ENCODE peak calls at places on chromosomes 11 and 22, in eight cellular contexts. F, B, N, X, E, M, V and K are unnamed samples.

GRCh38 chr22:40428796-40429195 is 58.4 kb downstream of the SGSM3 start:
- DNase-seq in E (no peak), M (no peak), X (no peak), V (no peak), B (no peak), N (no peak), F (no peak), K (no peak)

GRCh38 chr11:116738975-116739374 is 33.8 kb downstream of the BUD13 start:
- DNase-seq in F (no peak), B (no peak), X (no peak), M (no peak), E (no peak), N (no peak), V (no peak), K (no peak)

GRCh38 chr22:49241174-49241851 is 586.4 kb downstream of the BRD1 start:
- DNase-seq in X (no peak), E (no peak), M (no peak), B (no peak), F (no peak), N (no peak), V (no peak), K (peak)

GRCh38 chr11:120130991-120131760 is 6.7 kb downstream of the TRIM29 start:
- DNase-seq in X (no peak), B (no peak), V (no peak), M (no peak), N (no peak), E (no peak), F (no peak), K (no peak)

GRCh38 chr11:119318240-119319135 is 1.6 kb upstream of the MCAM start:
- DNase-seq in M (no peak), B (no peak), X (peak), N (peak), E (peak), V (peak), F (no peak), K (no peak)

GRCh38 chr11:125262194-125262824 is 97.8 kb downstream of the PKNOX2 start:
- DNase-seq in F (no peak), B (no peak), V (no peak), N (peak), X (no peak), E (no peak), M (no peak), K (no peak)

GRCh38 chr11:61603667-61604066 is 22.8 kb upstream of the SYT7 start:
- DNase-seq in E (no peak), X (no peak), F (no peak), M (no peak), V (no peak), B (no peak), N (no peak), K (no peak)

GRCh38 chr11:77148963-77149715 is 21.1 kb downstream of the MYO7A start:
- DNase-seq in F (no peak), B (no peak), E (no peak), N (no peak), M (no peak), V (no peak), X (no peak), K (no peak)

GRCh38 chr11:115408036-115408911 is 95.9 kb downstream of the CADM1 start:
- DNase-seq in V (no peak), X (no peak), F (no peak), M (no peak), N (no peak), E (no peak), B (peak), K (no peak)

GRCh38 chr22:20494978-20495860 is at the start of gene KLHL22:
- DNase-seq in N (peak), X (peak), M (peak), V (peak), F (no peak), B (no peak), E (no peak), K (peak)

GRCh38 chr11:34302046-34302921 is 55.5 kb downstream of the ABTB2 start:
- DNase-seq in F (peak), X (peak), V (peak), E (no peak), N (no peak), B (no peak), M (no peak), K (no peak)

GRCh38 chr22:32079110-32080089 is 36.3 kb downstream of the SLC5A1 start:
- DNase-seq in B (no peak), M (no peak), X (peak), V (peak), F (peak), N (no peak), E (no peak), K (no peak)

GRCh38 chr11:60080523-60080922 is 7.9 kb upstream of the MS4A2 start:
- DNase-seq in V (no peak), X (no peak), B (no peak), F (no peak), N (no peak), E (no peak), M (no peak), K (no peak)